ENCODE peak calls at places on chromosomes 13 and 19, in eight cellular contexts. One of them, this sample, is unnamed.

GRCh38 chr19:51024924-51025323 is 1.5 kb downstream of the KLK11 start:
- DNase-seq in MCF 10A: no peak
- DNase-seq in ovary: no peak
- DNase-seq in cardiac fibroblast: no peak
- DNase-seq in left ventricle myocardium inferior: no peak
- DNase-seq in endothelial cell: no peak
- DNase-seq in AG10803: no peak
- DNase-seq in nephron progenitor cell: no peak
- DNase-seq in this sample: no peak

GRCh38 chr19:30385666-30386065 is 13.5 kb downstream of the ZNF536 start:
- DNase-seq in nephron progenitor cell: no peak
- DNase-seq in ovary: no peak
- DNase-seq in endothelial cell: no peak
- DNase-seq in MCF 10A: no peak
- DNase-seq in AG10803: no peak
- DNase-seq in cardiac fibroblast: no peak
- DNase-seq in left ventricle myocardium inferior: no peak
- DNase-seq in this sample: peak; percentile 39

GRCh38 chr19:3107658-3108057 is 13.5 kb downstream of the GNA11 start:
- DNase-seq in AG10803: no peak
- DNase-seq in nephron progenitor cell: no peak
- DNase-seq in cardiac fibroblast: no peak
- DNase-seq in ovary: no peak
- DNase-seq in left ventricle myocardium inferior: no peak
- DNase-seq in endothelial cell: no peak
- DNase-seq in MCF 10A: no peak
- DNase-seq in this sample: no peak

GRCh38 chr13:21670883-21671792 is at the start of gene FGF9:
- DNase-seq in MCF 10A: peak; percentile 73
- DNase-seq in endothelial cell: peak; percentile 66
- DNase-seq in AG10803: peak; percentile 66
- DNase-seq in nephron progenitor cell: peak; percentile 82
- DNase-seq in cardiac fibroblast: peak; percentile 74
- DNase-seq in left ventricle myocardium inferior: peak; percentile 76
- DNase-seq in ovary: peak; percentile 50
- DNase-seq in this sample: peak; percentile 87

GRCh38 chr13:113518080-113518803 is 27.7 kb upstream of the DCUN1D2 start:
- DNase-seq in endothelial cell: no peak
- DNase-seq in nephron progenitor cell: no peak
- DNase-seq in cardiac fibroblast: no peak
- DNase-seq in left ventricle myocardium inferior: no peak
- DNase-seq in MCF 10A: no peak
- DNase-seq in ovary: no peak
- DNase-seq in AG10803: no peak
- DNase-seq in this sample: no peak

GRCh38 chr13:60654405-60654804 is 257.4 kb downstream of the TDRD3 start:
- DNase-seq in endothelial cell: peak; percentile 47
- DNase-seq in left ventricle myocardium inferior: peak; percentile 33
- DNase-seq in ovary: no peak
- DNase-seq in MCF 10A: peak; percentile 65
- DNase-seq in nephron progenitor cell: peak; percentile 12
- DNase-seq in AG10803: peak; percentile 0
- DNase-seq in cardiac fibroblast: peak; percentile 41
- DNase-seq in this sample: no peak

GRCh38 chr19:6047741-6048231 is 62.5 kb downstream of the RFX2 start:
- DNase-seq in AG10803: peak; percentile 47
- DNase-seq in ovary: no peak
- DNase-seq in endothelial cell: peak; percentile 67
- DNase-seq in nephron progenitor cell: peak; percentile 49
- DNase-seq in left ventricle myocardium inferior: no peak
- DNase-seq in MCF 10A: peak; percentile 55
- DNase-seq in cardiac fibroblast: peak; percentile 51
- DNase-seq in this sample: peak; percentile 61

GRCh38 chr13:59394526-59394925 is 769.2 kb downstream of the DIAPH3 start:
- DNase-seq in ovary: no peak
- DNase-seq in endothelial cell: no peak
- DNase-seq in cardiac fibroblast: no peak
- DNase-seq in AG10803: no peak
- DNase-seq in left ventricle myocardium inferior: no peak
- DNase-seq in MCF 10A: no peak
- DNase-seq in nephron progenitor cell: no peak
- DNase-seq in this sample: no peak

GRCh38 chr13:92255533-92255932 is 857.1 kb downstream of the GPC5 start:
- DNase-seq in AG10803: no peak
- DNase-seq in MCF 10A: no peak
- DNase-seq in left ventricle myocardium inferior: no peak
- DNase-seq in ovary: no peak
- DNase-seq in endothelial cell: no peak
- DNase-seq in nephron progenitor cell: no peak
- DNase-seq in cardiac fibroblast: no peak
- DNase-seq in this sample: no peak

GRCh38 chr13:82962422-82962821 is 919.9 kb downstream of the SLITRK1 start:
- DNase-seq in left ventricle myocardium inferior: no peak
- DNase-seq in MCF 10A: no peak
- DNase-seq in ovary: no peak
- DNase-seq in cardiac fibroblast: no peak
- DNase-seq in endothelial cell: no peak
- DNase-seq in nephron progenitor cell: no peak
- DNase-seq in AG10803: no peak
- DNase-seq in this sample: no peak

GRCh38 chr13:52599037-52599852 is 43.0 kb upstream of the HNRNPA1L2 start:
- DNase-seq in MCF 10A: peak; percentile 87
- DNase-seq in AG10803: peak; percentile 18
- DNase-seq in nephron progenitor cell: no peak
- DNase-seq in endothelial cell: peak; percentile 29
- DNase-seq in ovary: no peak
- DNase-seq in cardiac fibroblast: peak; percentile 83
- DNase-seq in left ventricle myocardium inferior: no peak
- DNase-seq in this sample: no peak

GRCh38 chr19:16612631-16613030 is 15.4 kb downstream of the MED26 start:
- DNase-seq in cardiac fibroblast: peak; percentile 57
- DNase-seq in AG10803: peak; percentile 35
- DNase-seq in left ventricle myocardium inferior: no peak
- DNase-seq in ovary: no peak
- DNase-seq in nephron progenitor cell: no peak
- DNase-seq in MCF 10A: peak; percentile 20
- DNase-seq in endothelial cell: no peak
- DNase-seq in this sample: no peak

GRCh38 chr19:44212865-44213346 is 574 bp downstream of the ZNF227 start:
- DNase-seq in endothelial cell: peak; percentile 7
- DNase-seq in cardiac fibroblast: peak; percentile 46
- DNase-seq in nephron progenitor cell: no peak
- DNase-seq in ovary: no peak
- DNase-seq in AG10803: peak; percentile 13
- DNase-seq in left ventricle myocardium inferior: no peak
- DNase-seq in MCF 10A: peak; percentile 45
- DNase-seq in this sample: no peak

GRCh38 chr19:35490364-35490763 is at the start of gene KRTDAP:
- DNase-seq in cardiac fibroblast: no peak
- DNase-seq in nephron progenitor cell: no peak
- DNase-seq in endothelial cell: no peak
- DNase-seq in MCF 10A: no peak
- DNase-seq in AG10803: no peak
- DNase-seq in ovary: no peak
- DNase-seq in left ventricle myocardium inferior: no peak
- DNase-seq in this sample: no peak

DNA sequence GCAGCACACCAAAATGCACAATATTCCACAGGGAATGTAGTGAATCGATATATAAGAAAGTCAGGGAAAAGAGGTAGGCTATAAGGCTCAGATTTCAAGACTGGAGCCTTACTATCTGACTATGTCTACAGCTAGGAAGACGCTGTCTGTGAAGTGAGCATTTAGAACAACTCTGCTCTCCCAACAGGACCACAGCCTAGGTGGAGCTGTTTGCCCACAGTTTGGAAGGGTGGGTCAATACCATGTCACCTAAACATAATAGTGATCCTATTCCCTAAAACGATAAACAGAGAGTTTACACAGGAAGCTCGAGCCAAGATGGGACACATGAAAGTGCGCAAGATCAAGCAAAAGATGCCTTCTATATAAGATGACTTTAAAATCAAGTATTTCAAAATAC is 2486.0 kb upstream of the PCDH20 start:
- DNase-seq in endothelial cell: no peak
- DNase-seq in left ventricle myocardium inferior: no peak
- DNase-seq in MCF 10A: no peak
- DNase-seq in ovary: no peak
- DNase-seq in AG10803: no peak
- DNase-seq in cardiac fibroblast: no peak
- DNase-seq in nephron progenitor cell: no peak
- DNase-seq in this sample: no peak
- TF ChIP-seq CTCF in endothelial cell: no peak
- TF ChIP-seq CTCF in left ventricle myocardium inferior: no peak
- TF ChIP-seq CTCF in MCF 10A: no peak
- TF ChIP-seq CTCF in ovary: no peak
- TF ChIP-seq CTCF in AG10803: no peak
- TF ChIP-seq CTCF in cardiac fibroblast: no peak
- TF ChIP-seq CTCF in nephron progenitor cell: no peak
- TF ChIP-seq CTCF in this sample: no peak

GRCh38 chr19:57465680-57466381 is 8.9 kb upstream of the VN1R1 start:
- DNase-seq in left ventricle myocardium inferior: no peak
- DNase-seq in MCF 10A: peak; percentile 45
- DNase-seq in cardiac fibroblast: peak; percentile 70
- DNase-seq in nephron progenitor cell: no peak
- DNase-seq in AG10803: peak; percentile 23
- DNase-seq in ovary: no peak
- DNase-seq in endothelial cell: peak; percentile 15
- DNase-seq in this sample: no peak
- TF ChIP-seq CTCF in left ventricle myocardium inferior: peak; percentile 61
- TF ChIP-seq CTCF in MCF 10A: peak; percentile 51
- TF ChIP-seq CTCF in cardiac fibroblast: peak; percentile 67
- TF ChIP-seq CTCF in nephron progenitor cell: no peak
- TF ChIP-seq CTCF in AG10803: peak; percentile 45
- TF ChIP-seq CTCF in ovary: no peak
- TF ChIP-seq CTCF in endothelial cell: no peak
- TF ChIP-seq CTCF in this sample: peak; percentile 61

GRCh38 chr19:54156953-54157352 is 2.6 kb downstream of the LENG1 start:
- DNase-seq in nephron progenitor cell: no peak
- DNase-seq in AG10803: no peak
- DNase-seq in cardiac fibroblast: no peak
- DNase-seq in ovary: no peak
- DNase-seq in endothelial cell: no peak
- DNase-seq in left ventricle myocardium inferior: no peak
- DNase-seq in MCF 10A: no peak
- DNase-seq in this sample: no peak

GRCh38 chr19:54160948-54161347 is 1.4 kb upstream of the LENG1 start:
- DNase-seq in endothelial cell: no peak
- DNase-seq in left ventricle myocardium inferior: no peak
- DNase-seq in nephron progenitor cell: no peak
- DNase-seq in ovary: no peak
- DNase-seq in AG10803: no peak
- DNase-seq in cardiac fibroblast: no peak
- DNase-seq in MCF 10A: no peak
- DNase-seq in this sample: no peak

GRCh38 chr19:54160182-54160811 is 776 bp upstream of the LENG1 start:
- DNase-seq in nephron progenitor cell: no peak
- DNase-seq in left ventricle myocardium inferior: no peak
- DNase-seq in cardiac fibroblast: peak; percentile 45
- DNase-seq in endothelial cell: no peak
- DNase-seq in ovary: peak; percentile 46
- DNase-seq in AG10803: no peak
- DNase-seq in MCF 10A: no peak
- DNase-seq in this sample: no peak

GRCh38 chr19:54158812-54159351 is 639 bp downstream of the LENG1 start:
- DNase-seq in left ventricle myocardium inferior: no peak
- DNase-seq in endothelial cell: no peak
- DNase-seq in ovary: no peak
- DNase-seq in nephron progenitor cell: no peak
- DNase-seq in MCF 10A: peak; percentile 31
- DNase-seq in AG10803: no peak
- DNase-seq in cardiac fibroblast: no peak
- DNase-seq in this sample: no peak

GRCh38 chr19:54159352-54160181 is at the start of gene LENG1:
- DNase-seq in nephron progenitor cell: peak; percentile 97
- DNase-seq in AG10803: peak; percentile 100
- DNase-seq in endothelial cell: peak; percentile 94
- DNase-seq in cardiac fibroblast: peak; percentile 100
- DNase-seq in ovary: peak; percentile 100
- DNase-seq in left ventricle myocardium inferior: peak; percentile 99
- DNase-seq in MCF 10A: peak; percentile 100
- DNase-seq in this sample: peak; percentile 98
- TF ChIP-seq CTCF in nephron progenitor cell: peak; percentile 15
- TF ChIP-seq CTCF in AG10803: peak; percentile 23
- TF ChIP-seq CTCF in endothelial cell: no peak
- TF ChIP-seq CTCF in cardiac fibroblast: peak; percentile 11
- TF ChIP-seq CTCF in ovary: no peak
- TF ChIP-seq CTCF in left ventricle myocardium inferior: peak; percentile 47
- TF ChIP-seq CTCF in MCF 10A: no peak
- TF ChIP-seq CTCF in this sample: peak; percentile 59

DNA sequence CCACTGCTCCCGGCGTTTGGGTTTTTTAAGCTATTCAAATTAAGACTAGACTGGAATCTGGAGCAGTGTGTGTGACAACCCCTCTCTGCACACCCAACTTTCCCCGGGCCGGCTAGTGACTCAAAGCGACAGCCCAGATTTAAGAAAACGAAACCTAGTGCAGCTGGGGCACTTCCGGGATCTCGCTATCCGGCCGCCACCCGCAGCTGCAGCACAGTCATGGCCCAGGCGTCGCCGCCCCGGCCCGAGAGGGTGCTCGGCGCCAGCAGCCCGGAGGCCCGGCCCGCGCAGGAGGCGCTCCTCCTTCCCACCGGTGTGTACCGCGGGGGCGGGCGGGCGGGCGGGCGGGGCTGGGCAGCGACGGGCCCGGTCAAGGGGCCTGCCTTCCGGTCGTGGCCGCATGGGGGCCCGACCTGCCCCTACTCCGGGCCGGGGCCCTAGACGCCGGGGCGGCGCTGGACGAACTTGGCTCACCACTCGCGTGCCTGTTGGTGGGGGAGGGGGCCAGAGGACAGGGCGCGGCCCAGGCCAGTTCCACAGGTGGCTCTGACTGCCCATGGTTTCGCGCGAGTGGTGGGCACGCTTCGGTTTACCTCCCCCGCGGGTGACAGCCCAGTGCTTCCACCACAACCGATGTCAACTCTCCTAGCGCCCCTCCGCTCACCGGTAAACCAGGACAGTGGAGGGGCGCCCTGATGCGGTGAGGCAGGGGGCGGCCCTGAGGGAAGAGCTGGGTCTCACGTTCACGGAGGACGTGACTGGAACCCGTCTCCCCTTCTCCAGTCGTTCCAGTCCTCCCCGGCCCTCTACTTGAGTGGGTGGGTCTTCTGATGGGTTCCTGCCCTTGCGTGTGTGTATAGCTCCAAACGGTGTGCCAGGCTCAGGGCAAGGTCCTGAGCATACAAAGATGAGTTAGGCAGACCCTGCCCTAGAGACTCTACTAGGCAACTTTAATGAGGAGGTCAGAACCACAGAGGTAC is at the start of gene PHF11:
- DNase-seq in nephron progenitor cell: peak; percentile 63
- DNase-seq in MCF 10A: peak; percentile 76
- DNase-seq in cardiac fibroblast: peak; percentile 82
- DNase-seq in ovary: peak; percentile 71
- DNase-seq in endothelial cell: peak; percentile 53
- DNase-seq in AG10803: peak; percentile 78
- DNase-seq in left ventricle myocardium inferior: peak; percentile 81
- DNase-seq in this sample: peak; percentile 75
- TF ChIP-seq CTCF in nephron progenitor cell: no peak
- TF ChIP-seq CTCF in MCF 10A: no peak
- TF ChIP-seq CTCF in cardiac fibroblast: no peak
- TF ChIP-seq CTCF in ovary: no peak
- TF ChIP-seq CTCF in endothelial cell: peak; percentile 18
- TF ChIP-seq CTCF in AG10803: no peak
- TF ChIP-seq CTCF in left ventricle myocardium inferior: peak; percentile 46
- TF ChIP-seq CTCF in this sample: peak; percentile 56

This sample was measured in type B pancreatic cell.